ENCODE peak calls at places on chromosomes 16 and 17, in ten cellular contexts. One of them, this sample, is unnamed.

GRCh38 chr17:40718904-40719303 is 15.4 kb upstream of the KRT24 start:
- DNase-seq in glutamatergic neuron: no peak
- DNase-seq in sciatic nerve: no peak
- DNase-seq in NCI-H69: no peak
- DNase-seq in H54: no peak
- DNase-seq in right cardiac atrium: no peak
- DNase-seq in stimulated activated CD8-positive, alpha-beta memory T cell treated with anti-CD3 and anti-CD28 coated beads, Interleukin-4, amount 100 ng/mL, for 1 hour: no peak
- DNase-seq in AG09309: no peak
- DNase-seq in NCI-H748 treated with DMSO at 0.1 percent for 48 hours: no peak
- DNase-seq in HT-29: no peak
- DNase-seq in this sample: no peak

GRCh38 chr16:16014329-16015224 is 65.2 kb downstream of the ABCC1 start:
- DNase-seq in glutamatergic neuron: peak
- DNase-seq in sciatic nerve: no peak
- DNase-seq in NCI-H69: peak
- DNase-seq in H54: no peak
- DNase-seq in right cardiac atrium: peak
- DNase-seq in stimulated activated CD8-positive, alpha-beta memory T cell treated with anti-CD3 and anti-CD28 coated beads, Interleukin-4, amount 100 ng/mL, for 1 hour: no peak
- DNase-seq in AG09309: no peak
- DNase-seq in NCI-H748 treated with DMSO at 0.1 percent for 48 hours: no peak
- DNase-seq in HT-29: peak
- DNase-seq in this sample: no peak

GRCh38 chr17:32356750-32357149 is 6.8 kb downstream of the ZNF207 start:
- DNase-seq in glutamatergic neuron: no peak
- DNase-seq in sciatic nerve: no peak
- DNase-seq in NCI-H69: no peak
- DNase-seq in H54: no peak
- DNase-seq in right cardiac atrium: no peak
- DNase-seq in stimulated activated CD8-positive, alpha-beta memory T cell treated with anti-CD3 and anti-CD28 coated beads, Interleukin-4, amount 100 ng/mL, for 1 hour: no peak
- DNase-seq in AG09309: no peak
- DNase-seq in NCI-H748 treated with DMSO at 0.1 percent for 48 hours: no peak
- DNase-seq in HT-29: no peak
- DNase-seq in this sample: no peak

GRCh38 chr17:78673395-78673794 is 96.2 kb upstream of the DNAH17 start:
- DNase-seq in glutamatergic neuron: no peak
- DNase-seq in sciatic nerve: peak
- DNase-seq in NCI-H69: no peak
- DNase-seq in H54: no peak
- DNase-seq in right cardiac atrium: no peak
- DNase-seq in stimulated activated CD8-positive, alpha-beta memory T cell treated with anti-CD3 and anti-CD28 coated beads, Interleukin-4, amount 100 ng/mL, for 1 hour: no peak
- DNase-seq in AG09309: no peak
- DNase-seq in NCI-H748 treated with DMSO at 0.1 percent for 48 hours: no peak
- DNase-seq in HT-29: no peak
- DNase-seq in this sample: no peak

GRCh38 chr17:28407130-28407973 is 1.3 kb upstream of the SLC46A1 start:
- DNase-seq in glutamatergic neuron: no peak
- DNase-seq in sciatic nerve: no peak
- DNase-seq in NCI-H69: peak
- DNase-seq in H54: no peak
- DNase-seq in right cardiac atrium: no peak
- DNase-seq in stimulated activated CD8-positive, alpha-beta memory T cell treated with anti-CD3 and anti-CD28 coated beads, Interleukin-4, amount 100 ng/mL, for 1 hour: no peak
- DNase-seq in AG09309: no peak
- DNase-seq in NCI-H748 treated with DMSO at 0.1 percent for 48 hours: no peak
- DNase-seq in HT-29: no peak
- DNase-seq in this sample: no peak

GRCh38 chr16:2470603-2471015 is 488 bp upstream of the NTN3 start:
- DNase-seq in glutamatergic neuron: peak
- DNase-seq in sciatic nerve: no peak
- DNase-seq in NCI-H69: peak
- DNase-seq in H54: no peak
- DNase-seq in right cardiac atrium: no peak
- DNase-seq in stimulated activated CD8-positive, alpha-beta memory T cell treated with anti-CD3 and anti-CD28 coated beads, Interleukin-4, amount 100 ng/mL, for 1 hour: no peak
- DNase-seq in AG09309: no peak
- DNase-seq in NCI-H748 treated with DMSO at 0.1 percent for 48 hours: no peak
- DNase-seq in HT-29: no peak
- DNase-seq in this sample: peak

GRCh38 chr16:21159281-21159951 is 942 bp downstream of the LDAF1 start:
- DNase-seq in glutamatergic neuron: peak
- DNase-seq in sciatic nerve: peak
- DNase-seq in NCI-H69: no peak
- DNase-seq in H54: no peak
- DNase-seq in right cardiac atrium: peak
- DNase-seq in stimulated activated CD8-positive, alpha-beta memory T cell treated with anti-CD3 and anti-CD28 coated beads, Interleukin-4, amount 100 ng/mL, for 1 hour: no peak
- DNase-seq in AG09309: no peak
- DNase-seq in NCI-H748 treated with DMSO at 0.1 percent for 48 hours: no peak
- DNase-seq in HT-29: peak
- DNase-seq in this sample: peak

GRCh38 chr17:71472809-71473789 is 647.7 kb upstream of the SOX9 start:
- DNase-seq in glutamatergic neuron: no peak
- DNase-seq in sciatic nerve: no peak
- DNase-seq in NCI-H69: peak
- DNase-seq in H54: peak
- DNase-seq in right cardiac atrium: no peak
- DNase-seq in stimulated activated CD8-positive, alpha-beta memory T cell treated with anti-CD3 and anti-CD28 coated beads, Interleukin-4, amount 100 ng/mL, for 1 hour: no peak
- DNase-seq in AG09309: peak
- DNase-seq in NCI-H748 treated with DMSO at 0.1 percent for 48 hours: peak
- DNase-seq in HT-29: peak
- DNase-seq in this sample: peak

GRCh38 chr17:15456972-15457722 is 10.3 kb downstream of the CDRT4 start:
- DNase-seq in glutamatergic neuron: no peak
- DNase-seq in sciatic nerve: peak
- DNase-seq in NCI-H69: no peak
- DNase-seq in H54: no peak
- DNase-seq in right cardiac atrium: peak
- DNase-seq in stimulated activated CD8-positive, alpha-beta memory T cell treated with anti-CD3 and anti-CD28 coated beads, Interleukin-4, amount 100 ng/mL, for 1 hour: no peak
- DNase-seq in AG09309: peak
- DNase-seq in NCI-H748 treated with DMSO at 0.1 percent for 48 hours: no peak
- DNase-seq in HT-29: no peak
- DNase-seq in this sample: no peak

GRCh38 chr17:60613325-60613724 is 13.3 kb downstream of the PPM1D start:
- DNase-seq in glutamatergic neuron: no peak
- DNase-seq in sciatic nerve: no peak
- DNase-seq in NCI-H69: no peak
- DNase-seq in H54: no peak
- DNase-seq in right cardiac atrium: no peak
- DNase-seq in stimulated activated CD8-positive, alpha-beta memory T cell treated with anti-CD3 and anti-CD28 coated beads, Interleukin-4, amount 100 ng/mL, for 1 hour: no peak
- DNase-seq in AG09309: no peak
- DNase-seq in NCI-H748 treated with DMSO at 0.1 percent for 48 hours: no peak
- DNase-seq in HT-29: no peak
- DNase-seq in this sample: no peak

GRCh38 chr17:2025622-2026309 is 632 bp upstream of the RTN4RL1 start:
- DNase-seq in glutamatergic neuron: peak
- DNase-seq in sciatic nerve: peak
- DNase-seq in NCI-H69: peak
- DNase-seq in H54: peak
- DNase-seq in right cardiac atrium: peak
- DNase-seq in stimulated activated CD8-positive, alpha-beta memory T cell treated with anti-CD3 and anti-CD28 coated beads, Interleukin-4, amount 100 ng/mL, for 1 hour: no peak
- DNase-seq in AG09309: no peak
- DNase-seq in NCI-H748 treated with DMSO at 0.1 percent for 48 hours: peak
- DNase-seq in HT-29: peak
- DNase-seq in this sample: peak

GRCh38 chr17:40458001-40458791 is 14.9 kb downstream of the IGFBP4 start:
- DNase-seq in glutamatergic neuron: peak
- DNase-seq in sciatic nerve: peak
- DNase-seq in NCI-H69: peak
- DNase-seq in H54: peak
- DNase-seq in right cardiac atrium: peak
- DNase-seq in stimulated activated CD8-positive, alpha-beta memory T cell treated with anti-CD3 and anti-CD28 coated beads, Interleukin-4, amount 100 ng/mL, for 1 hour: no peak
- DNase-seq in AG09309: peak
- DNase-seq in NCI-H748 treated with DMSO at 0.1 percent for 48 hours: no peak
- DNase-seq in HT-29: no peak
- DNase-seq in this sample: no peak

GRCh38 chr17:63399856-63400255 is 46.2 kb downstream of the CYB561 start:
- DNase-seq in glutamatergic neuron: peak
- DNase-seq in sciatic nerve: no peak
- DNase-seq in NCI-H69: no peak
- DNase-seq in H54: no peak
- DNase-seq in right cardiac atrium: peak
- DNase-seq in stimulated activated CD8-positive, alpha-beta memory T cell treated with anti-CD3 and anti-CD28 coated beads, Interleukin-4, amount 100 ng/mL, for 1 hour: no peak
- DNase-seq in AG09309: no peak
- DNase-seq in NCI-H748 treated with DMSO at 0.1 percent for 48 hours: no peak
- DNase-seq in HT-29: no peak
- DNase-seq in this sample: peak

GRCh38 chr17:65279456-65279855 is 142.3 kb downstream of the RGS9 start:
- DNase-seq in glutamatergic neuron: no peak
- DNase-seq in sciatic nerve: peak
- DNase-seq in NCI-H69: no peak
- DNase-seq in H54: no peak
- DNase-seq in right cardiac atrium: no peak
- DNase-seq in stimulated activated CD8-positive, alpha-beta memory T cell treated with anti-CD3 and anti-CD28 coated beads, Interleukin-4, amount 100 ng/mL, for 1 hour: no peak
- DNase-seq in AG09309: no peak
- DNase-seq in NCI-H748 treated with DMSO at 0.1 percent for 48 hours: no peak
- DNase-seq in HT-29: no peak
- DNase-seq in this sample: peak

GRCh38 chr17:34997355-34997862 is 17.1 kb downstream of the LIG3 start:
- DNase-seq in glutamatergic neuron: no peak
- DNase-seq in sciatic nerve: no peak
- DNase-seq in NCI-H69: no peak
- DNase-seq in H54: no peak
- DNase-seq in right cardiac atrium: peak
- DNase-seq in stimulated activated CD8-positive, alpha-beta memory T cell treated with anti-CD3 and anti-CD28 coated beads, Interleukin-4, amount 100 ng/mL, for 1 hour: no peak
- DNase-seq in AG09309: no peak
- DNase-seq in NCI-H748 treated with DMSO at 0.1 percent for 48 hours: no peak
- DNase-seq in HT-29: no peak
- DNase-seq in this sample: no peak

GRCh38 chr16:23088018-23088417 is 61.2 kb downstream of the USP31 start:
- DNase-seq in glutamatergic neuron: no peak
- DNase-seq in sciatic nerve: no peak
- DNase-seq in NCI-H69: no peak
- DNase-seq in H54: no peak
- DNase-seq in right cardiac atrium: peak
- DNase-seq in stimulated activated CD8-positive, alpha-beta memory T cell treated with anti-CD3 and anti-CD28 coated beads, Interleukin-4, amount 100 ng/mL, for 1 hour: no peak
- DNase-seq in AG09309: no peak
- DNase-seq in NCI-H748 treated with DMSO at 0.1 percent for 48 hours: no peak
- DNase-seq in HT-29: no peak
- DNase-seq in this sample: no peak

GRCh38 chr16:3503513-3503912 is 2.7 kb downstream of the CLUAP1 start:
- DNase-seq in glutamatergic neuron: no peak
- DNase-seq in sciatic nerve: peak
- DNase-seq in NCI-H69: no peak
- DNase-seq in H54: no peak
- DNase-seq in right cardiac atrium: no peak
- DNase-seq in stimulated activated CD8-positive, alpha-beta memory T cell treated with anti-CD3 and anti-CD28 coated beads, Interleukin-4, amount 100 ng/mL, for 1 hour: no peak
- DNase-seq in AG09309: no peak
- DNase-seq in NCI-H748 treated with DMSO at 0.1 percent for 48 hours: no peak
- DNase-seq in HT-29: no peak
- DNase-seq in this sample: no peak

GRCh38 chr17:48555616-48556533 is 11.0 kb upstream of the HOXB2 start:
- DNase-seq in glutamatergic neuron: no peak
- DNase-seq in sciatic nerve: no peak
- DNase-seq in NCI-H69: peak
- DNase-seq in H54: no peak
- DNase-seq in right cardiac atrium: no peak
- DNase-seq in stimulated activated CD8-positive, alpha-beta memory T cell treated with anti-CD3 and anti-CD28 coated beads, Interleukin-4, amount 100 ng/mL, for 1 hour: no peak
- DNase-seq in AG09309: no peak
- DNase-seq in NCI-H748 treated with DMSO at 0.1 percent for 48 hours: peak
- DNase-seq in HT-29: peak
- DNase-seq in this sample: no peak

GRCh38 chr17:42846594-42847280 is 2.4 kb downstream of the AOC2 start:
- DNase-seq in glutamatergic neuron: no peak
- DNase-seq in sciatic nerve: no peak
- DNase-seq in NCI-H69: peak
- DNase-seq in H54: no peak
- DNase-seq in right cardiac atrium: no peak
- DNase-seq in stimulated activated CD8-positive, alpha-beta memory T cell treated with anti-CD3 and anti-CD28 coated beads, Interleukin-4, amount 100 ng/mL, for 1 hour: no peak
- DNase-seq in AG09309: peak
- DNase-seq in NCI-H748 treated with DMSO at 0.1 percent for 48 hours: no peak
- DNase-seq in HT-29: no peak
- DNase-seq in this sample: peak

GRCh38 chr16:57444711-57445110 is 2.5 kb downstream of the CIAPIN1 start:
- DNase-seq in glutamatergic neuron: no peak
- DNase-seq in sciatic nerve: no peak
- DNase-seq in NCI-H69: no peak
- DNase-seq in H54: no peak
- DNase-seq in right cardiac atrium: no peak
- DNase-seq in stimulated activated CD8-positive, alpha-beta memory T cell treated with anti-CD3 and anti-CD28 coated beads, Interleukin-4, amount 100 ng/mL, for 1 hour: no peak
- DNase-seq in AG09309: peak
- DNase-seq in NCI-H748 treated with DMSO at 0.1 percent for 48 hours: no peak
- DNase-seq in HT-29: no peak
- DNase-seq in this sample: no peak

GRCh38 chr17:35981908-35982330 is 622 bp upstream of the CCL16 start:
- DNase-seq in glutamatergic neuron: no peak
- DNase-seq in sciatic nerve: no peak
- DNase-seq in NCI-H69: no peak
- DNase-seq in H54: no peak
- DNase-seq in right cardiac atrium: no peak
- DNase-seq in stimulated activated CD8-positive, alpha-beta memory T cell treated with anti-CD3 and anti-CD28 coated beads, Interleukin-4, amount 100 ng/mL, for 1 hour: no peak
- DNase-seq in AG09309: no peak
- DNase-seq in NCI-H748 treated with DMSO at 0.1 percent for 48 hours: no peak
- DNase-seq in HT-29: peak
- DNase-seq in this sample: no peak

GRCh38 chr17:58626905-58627304 is 64.9 kb downstream of the TEX14 start:
- DNase-seq in glutamatergic neuron: no peak
- DNase-seq in sciatic nerve: no peak
- DNase-seq in NCI-H69: no peak
- DNase-seq in H54: no peak
- DNase-seq in right cardiac atrium: no peak
- DNase-seq in stimulated activated CD8-positive, alpha-beta memory T cell treated with anti-CD3 and anti-CD28 coated beads, Interleukin-4, amount 100 ng/mL, for 1 hour: no peak
- DNase-seq in AG09309: no peak
- DNase-seq in NCI-H748 treated with DMSO at 0.1 percent for 48 hours: no peak
- DNase-seq in HT-29: no peak
- DNase-seq in this sample: peak

GRCh38 chr17:73722163-73722562 is 77.9 kb upstream of the SDK2 start:
- DNase-seq in glutamatergic neuron: no peak
- DNase-seq in sciatic nerve: no peak
- DNase-seq in NCI-H69: peak
- DNase-seq in H54: no peak
- DNase-seq in right cardiac atrium: no peak
- DNase-seq in stimulated activated CD8-positive, alpha-beta memory T cell treated with anti-CD3 and anti-CD28 coated beads, Interleukin-4, amount 100 ng/mL, for 1 hour: no peak
- DNase-seq in AG09309: no peak
- DNase-seq in NCI-H748 treated with DMSO at 0.1 percent for 48 hours: peak
- DNase-seq in HT-29: no peak
- DNase-seq in this sample: peak

GRCh38 chr17:2724783-2725164 is 13.2 kb upstream of the CLUH start:
- DNase-seq in glutamatergic neuron: peak
- DNase-seq in sciatic nerve: no peak
- DNase-seq in NCI-H69: peak
- DNase-seq in H54: no peak
- DNase-seq in right cardiac atrium: peak
- DNase-seq in stimulated activated CD8-positive, alpha-beta memory T cell treated with anti-CD3 and anti-CD28 coated beads, Interleukin-4, amount 100 ng/mL, for 1 hour: no peak
- DNase-seq in AG09309: no peak
- DNase-seq in NCI-H748 treated with DMSO at 0.1 percent for 48 hours: no peak
- DNase-seq in HT-29: peak
- DNase-seq in this sample: peak

GRCh38 chr16:67423015-67423414 is 6.7 kb upstream of the ZDHHC1 start:
- DNase-seq in glutamatergic neuron: no peak
- DNase-seq in sciatic nerve: no peak
- DNase-seq in NCI-H69: no peak
- DNase-seq in H54: no peak
- DNase-seq in right cardiac atrium: no peak
- DNase-seq in stimulated activated CD8-positive, alpha-beta memory T cell treated with anti-CD3 and anti-CD28 coated beads, Interleukin-4, amount 100 ng/mL, for 1 hour: no peak
- DNase-seq in AG09309: no peak
- DNase-seq in NCI-H748 treated with DMSO at 0.1 percent for 48 hours: no peak
- DNase-seq in HT-29: no peak
- DNase-seq in this sample: no peak

GRCh38 chr16:73066927-73067670 is 19.2 kb upstream of the ZFHX3 start:
- DNase-seq in glutamatergic neuron: no peak
- DNase-seq in sciatic nerve: peak
- DNase-seq in NCI-H69: no peak
- DNase-seq in H54: no peak
- DNase-seq in right cardiac atrium: peak
- DNase-seq in stimulated activated CD8-positive, alpha-beta memory T cell treated with anti-CD3 and anti-CD28 coated beads, Interleukin-4, amount 100 ng/mL, for 1 hour: no peak
- DNase-seq in AG09309: no peak
- DNase-seq in NCI-H748 treated with DMSO at 0.1 percent for 48 hours: no peak
- DNase-seq in HT-29: no peak
- DNase-seq in this sample: no peak

GRCh38 chr17:11598274-11599221 is at the start of gene DNAH9:
- DNase-seq in glutamatergic neuron: peak
- DNase-seq in sciatic nerve: peak
- DNase-seq in NCI-H69: peak
- DNase-seq in H54: no peak
- DNase-seq in right cardiac atrium: peak
- DNase-seq in stimulated activated CD8-positive, alpha-beta memory T cell treated with anti-CD3 and anti-CD28 coated beads, Interleukin-4, amount 100 ng/mL, for 1 hour: no peak
- DNase-seq in AG09309: no peak
- DNase-seq in NCI-H748 treated with DMSO at 0.1 percent for 48 hours: peak
- DNase-seq in HT-29: peak
- DNase-seq in this sample: peak

GRCh38 chr16:78210305-78210704 is 110.9 kb downstream of the WWOX start:
- DNase-seq in glutamatergic neuron: no peak
- DNase-seq in sciatic nerve: no peak
- DNase-seq in NCI-H69: peak
- DNase-seq in H54: peak
- DNase-seq in right cardiac atrium: no peak
- DNase-seq in stimulated activated CD8-positive, alpha-beta memory T cell treated with anti-CD3 and anti-CD28 coated beads, Interleukin-4, amount 100 ng/mL, for 1 hour: no peak
- DNase-seq in AG09309: no peak
- DNase-seq in NCI-H748 treated with DMSO at 0.1 percent for 48 hours: no peak
- DNase-seq in HT-29: peak
- DNase-seq in this sample: peak

This sample was measured in DMS53.